ENCODE peak calls at places on chromosomes 11 and 22, in five cellular contexts. Z is activated CD8-positive, alpha-beta memory T cell treated with anti-CD3 and anti-CD28 coated beads for 4 hours; O is stomach; N is GM03348; J is neural crest cell. D is an unnamed sample.

GRCh38 chr22:17120711-17121234 is 387 bp downstream of the TMEM121B start:
- DNase-seq in O (no peak), N (peak; percentile 37), Z (no peak), J (peak; percentile 14), D (no peak)

GRCh38 chr11:110373061-110373702 is 56.6 kb upstream of the FDX1 start:
- DNase-seq in Z (no peak), O (no peak), N (peak; percentile 49), J (no peak), D (no peak)

GRCh38 chr22:21593406-21594232 is 26.1 kb downstream of the UBE2L3 start:
- DNase-seq in N (no peak), O (peak; percentile 38), J (peak; percentile 11), Z (no peak), D (no peak)

GRCh38 chr11:86912238-86912637 is 43.0 kb downstream of the FZD4 start:
- DNase-seq in J (no peak), O (no peak), N (no peak), Z (no peak), D (no peak)

GRCh38 chr11:65663634-65664200 is 1.0 kb upstream of the RELA start:
- DNase-seq in N (peak; percentile 79), J (no peak), Z (peak; percentile 30), O (peak; percentile 57), D (peak; percentile 61)

GRCh38 chr11:19419021-19419750 is 178.4 kb upstream of the E2F8 start:
- DNase-seq in N (peak; percentile 54), Z (no peak), J (no peak), O (no peak), D (no peak)

GRCh38 chr11:8006349-8006977 is 19.3 kb downstream of the EIF3F start:
- DNase-seq in Z (no peak), N (peak; percentile 82), J (peak; percentile 56), O (peak; percentile 46), D (peak; percentile 60)

GRCh38 chr11:122659676-122660571 is 4.4 kb downstream of the UBASH3B start:
- DNase-seq in N (no peak), J (no peak), Z (no peak), O (no peak), D (no peak)

GRCh38 chr11:123577081-123577598 is 77.3 kb downstream of the SCN3B start:
- DNase-seq in N (peak; percentile 90), Z (peak; percentile 10), O (peak; percentile 76), J (peak; percentile 85), D (peak; percentile 36)

GRCh38 chr11:103608566-103608965 is 427.9 kb upstream of the DDI1 start:
- DNase-seq in O (no peak), Z (no peak), N (peak; percentile 8), J (no peak), D (no peak)

GRCh38 chr11:62671604-62672528 is at the start of the genes LBHD1 and UQCC3:
- DNase-seq in N (peak; percentile 75), O (peak; percentile 81), J (peak; percentile 72), Z (peak; percentile 46), D (peak; percentile 80)

GRCh38 chr11:103798029-103798428 is 238.4 kb upstream of the DDI1 start:
- DNase-seq in N (peak; percentile 66), O (no peak), J (no peak), Z (no peak), D (no peak)

D was measured in CD4-positive, alpha-beta memory T cell.